ENCODE peak calls at places on chromosomes 5 and 9, in four cellular contexts. C is endothelial cell; W is substantia nigra; N is activated effector memory CD4-positive, alpha-beta T cell treated with Interleukin-2 at 50 U/mL for 16 hours. U is an unnamed sample.

GRCh38 chr5:138905541-138905940 is 30.4 kb upstream of the LRRTM2 start:
- DNase-seq in N (no peak), W (no peak), C (no peak), U (no peak)

GRCh38 chr5:107542428-107542827 is 128.3 kb downstream of the EFNA5 start:
- DNase-seq in C (no peak), W (no peak), N (no peak), U (no peak)

GRCh38 chr5:59712836-59713487 is 180.6 kb downstream of the PDE4D start:
- DNase-seq in C (no peak), N (no peak), W (no peak), U (no peak)

GRCh38 chr9:129866373-129867137 is 31.3 kb downstream of the USP20 start:
- DNase-seq in N (peak), C (no peak), W (no peak), U (peak)

GRCh38 chr5:142769251-142769792 is 855 bp upstream of the ARHGAP26 start:
- DNase-seq in W (no peak), N (no peak), C (no peak), U (no peak)

GRCh38 chr9:89312154-89312616 is 1.2 kb downstream of the CKS2 start:
- DNase-seq in N (no peak), W (no peak), C (no peak), U (no peak)

GRCh38 chr9:126218726-126219125 is 107.9 kb upstream of the MVB12B start:
- DNase-seq in N (no peak), W (no peak), C (no peak), U (no peak)

GRCh38 chr5:68288756-68289134 is 73.2 kb downstream of the PIK3R1 start:
- DNase-seq in N (no peak), W (no peak), C (no peak), U (no peak)

GRCh38 chr5:5183933-5184332 is 43.8 kb downstream of the ADAMTS16 start:
- DNase-seq in C (no peak), W (no peak), N (no peak), U (no peak)

GRCh38 chr9:79665383-79665782 is 93.6 kb downstream of the TLE4 start:
- DNase-seq in C (no peak), N (no peak), W (no peak), U (no peak)

GRCh38 chr5:6686916-6687409 is 26.3 kb upstream of the TENT4A start:
- DNase-seq in C (peak), W (no peak), N (no peak), U (no peak)

GRCh38 chr5:168798065-168799023 is 219.2 kb upstream of the PANK3 start:
- DNase-seq in N (no peak), W (no peak), C (no peak), U (no peak)